ENCODE peak calls at places on chromosomes 13 and 19, in seven cellular contexts. W is AG09319; Y is GF-D8; J is stomach; U is left colon; M is activated CD4-positive, alpha-beta T cell treated with anti-CD3 and anti-CD28 coated beads for 1 hour; T is stimulated activated CD8-positive, alpha-beta memory T cell treated with anti-CD3 and anti-CD28 coated beads, Interleukin-15, amount 100 ng/mL, for 4 hours. P is an unnamed sample.

GRCh38 chr13:108533842-108534241 is 95.6 kb upstream of the MYO16 start:
- DNase-seq in U (no peak), J (no peak), T (no peak), Y (no peak), W (no peak), M (no peak), P (no peak)

GRCh38 chr13:44379885-44380284 is 6.3 kb downstream of the SERP2 start:
- DNase-seq in U (no peak), J (no peak), Y (no peak), T (no peak), W (no peak), M (no peak), P (no peak)

GRCh38 chr19:43229315-43229714 is 23.9 kb upstream of the PSG4 start:
- DNase-seq in U (no peak), M (no peak), Y (no peak), W (no peak), T (no peak), J (no peak), P (no peak)

GRCh38 chr13:25719666-25720065 is 332.1 kb downstream of the SHISA2 start:
- DNase-seq in U (no peak), J (no peak), T (no peak), M (no peak), W (no peak), Y (no peak), P (no peak)

GRCh38 chr13:110450016-110450900 is 111.3 kb downstream of the RAB20 start:
- DNase-seq in U (no peak), M (no peak), W (no peak), J (no peak), Y (no peak), T (no peak), P (no peak)

GRCh38 chr13:98571955-98572662 is 4.8 kb downstream of the STK24 start:
- DNase-seq in M (no peak), Y (no peak), J (no peak), T (no peak), W (peak), U (peak), P (peak)

GRCh38 chr13:35984287-35984686 is 146.9 kb downstream of the DCLK1 start:
- DNase-seq in U (no peak), M (no peak), Y (no peak), J (no peak), T (no peak), W (no peak), P (no peak)

GRCh38 chr19:50465986-50466771 is 10.1 kb upstream of the EMC10 start:
- DNase-seq in U (peak), W (no peak), M (no peak), Y (no peak), J (peak), T (no peak), P (peak)

GRCh38 chr19:17604372-17605025 is 49.0 kb downstream of the COLGALT1 start:
- DNase-seq in J (no peak), U (no peak), T (no peak), W (no peak), M (no peak), Y (no peak), P (no peak)

GRCh38 chr13:84192125-84192524 is 309.9 kb upstream of the SLITRK1 start:
- DNase-seq in J (no peak), T (no peak), Y (no peak), M (no peak), U (no peak), W (peak), P (no peak)

GRCh38 chr13:73039201-73040108 is 19.4 kb upstream of the KLF5 start:
- DNase-seq in T (no peak), J (no peak), M (no peak), Y (peak), W (no peak), U (no peak), P (no peak)

GRCh38 chr19:54648129-54648528 is 14.7 kb upstream of the LILRB4 start:
- DNase-seq in W (no peak), U (no peak), J (peak), T (no peak), Y (no peak), M (no peak), P (no peak)